ENCODE peak calls at places on chromosomes 7 and 10, in four cellular contexts. One of them, this sample, is unnamed.

GRCh38 chr7:1224093-1224702 is 8.5 kb upstream of the UNCX start:
- DNase-seq in HFFc6: no peak
- DNase-seq in bronchial epithelial cell: no peak
- DNase-seq in esophagus muscularis mucosa: no peak
- DNase-seq in this sample: no peak

GRCh38 chr7:5541087-5541992 is 117.7 kb upstream of the TNRC18 start:
- DNase-seq in bronchial epithelial cell: no peak
- DNase-seq in esophagus muscularis mucosa: no peak
- DNase-seq in HFFc6: no peak
- DNase-seq in this sample: no peak

GRCh38 chr10:73763343-73763742 is 18.5 kb upstream of the CHCHD1 start:
- DNase-seq in bronchial epithelial cell: no peak
- DNase-seq in esophagus muscularis mucosa: no peak
- DNase-seq in HFFc6: no peak
- DNase-seq in this sample: no peak

GRCh38 chr7:151046603-151047573 is 1.4 kb upstream of the ASIC3 start:
- DNase-seq in bronchial epithelial cell: no peak
- DNase-seq in esophagus muscularis mucosa: no peak
- DNase-seq in HFFc6: peak; percentile 48
- DNase-seq in this sample: no peak

GRCh38 chr10:109963439-109963838 is 40.1 kb upstream of the XPNPEP1 start:
- DNase-seq in HFFc6: no peak
- DNase-seq in esophagus muscularis mucosa: no peak
- DNase-seq in bronchial epithelial cell: no peak
- DNase-seq in this sample: no peak

GRCh38 chr7:155972651-155973349 is 160.5 kb upstream of the SHH start:
- DNase-seq in bronchial epithelial cell: no peak
- DNase-seq in HFFc6: no peak
- DNase-seq in esophagus muscularis mucosa: no peak
- DNase-seq in this sample: no peak

GRCh38 chr7:127667017-127667670 is 15.2 kb downstream of the SND1 start:
- DNase-seq in bronchial epithelial cell: peak; percentile 96
- DNase-seq in esophagus muscularis mucosa: no peak
- DNase-seq in HFFc6: peak; percentile 59
- DNase-seq in this sample: no peak

GRCh38 chr7:6443372-6443941 is 4.3 kb downstream of the DAGLB start:
- DNase-seq in HFFc6: peak; percentile 97
- DNase-seq in esophagus muscularis mucosa: no peak
- DNase-seq in bronchial epithelial cell: peak; percentile 87
- DNase-seq in this sample: no peak

GRCh38 chr7:93944673-93945072 is 23.1 kb downstream of the GNG11 start:
- DNase-seq in esophagus muscularis mucosa: no peak
- DNase-seq in HFFc6: no peak
- DNase-seq in bronchial epithelial cell: no peak
- DNase-seq in this sample: no peak

DNA sequence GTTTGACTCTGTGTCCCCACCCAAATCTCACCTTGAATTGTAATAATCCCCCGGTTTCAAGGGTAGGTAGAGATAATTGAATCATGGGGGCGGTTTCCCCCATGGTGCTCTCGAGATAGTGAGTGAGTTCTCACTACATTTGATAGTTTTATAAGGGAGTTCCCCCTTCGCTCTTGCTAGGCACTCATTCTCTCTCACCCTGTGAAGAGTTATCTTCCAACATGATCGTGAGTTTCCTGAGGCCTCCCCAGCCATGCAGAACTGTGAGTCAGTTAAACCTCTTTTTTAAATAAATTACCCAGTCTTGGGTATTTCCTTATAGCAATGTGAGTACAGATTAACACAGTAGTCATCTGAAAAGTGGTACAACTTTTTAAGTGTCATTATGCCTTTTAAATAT is 913.5 kb upstream of the LRRN3 start:
- DNase-seq in HFFc6: no peak
- DNase-seq in esophagus muscularis mucosa: no peak
- DNase-seq in bronchial epithelial cell: no peak
- DNase-seq in this sample: no peak
- TF ChIP-seq CTCF in HFFc6: no peak
- TF ChIP-seq CTCF in esophagus muscularis mucosa: no peak
- TF ChIP-seq CTCF in bronchial epithelial cell: no peak
- TF ChIP-seq CTCF in this sample: no peak

GRCh38 chr10:1403508-1404230 is 333.7 kb downstream of the ADARB2 start:
- DNase-seq in HFFc6: no peak
- DNase-seq in esophagus muscularis mucosa: no peak
- DNase-seq in bronchial epithelial cell: no peak
- DNase-seq in this sample: no peak
- TF ChIP-seq CTCF in HFFc6: no peak
- TF ChIP-seq CTCF in esophagus muscularis mucosa: no peak
- TF ChIP-seq CTCF in bronchial epithelial cell: no peak
- TF ChIP-seq CTCF in this sample: no peak

GRCh38 chr7:17062433-17063383 is 180.9 kb upstream of the AGR3 start:
- DNase-seq in HFFc6: no peak
- DNase-seq in bronchial epithelial cell: peak; percentile 54
- DNase-seq in esophagus muscularis mucosa: no peak
- DNase-seq in this sample: no peak
- TF ChIP-seq CTCF in HFFc6: peak; percentile 75
- TF ChIP-seq CTCF in bronchial epithelial cell: peak; percentile 12
- TF ChIP-seq CTCF in esophagus muscularis mucosa: no peak
- TF ChIP-seq CTCF in this sample: no peak

GRCh38 chr10:113947138-113948011 is 92.9 kb downstream of the NHLRC2 start:
- DNase-seq in bronchial epithelial cell: no peak
- DNase-seq in HFFc6: no peak
- DNase-seq in esophagus muscularis mucosa: no peak
- DNase-seq in this sample: no peak
- TF ChIP-seq CTCF in bronchial epithelial cell: no peak
- TF ChIP-seq CTCF in HFFc6: no peak
- TF ChIP-seq CTCF in esophagus muscularis mucosa: no peak
- TF ChIP-seq CTCF in this sample: no peak

GRCh38 chr10:75108684-75109458 is 2.6 kb upstream of the SAMD8 start:
- DNase-seq in bronchial epithelial cell: no peak
- DNase-seq in HFFc6: no peak
- DNase-seq in esophagus muscularis mucosa: no peak
- DNase-seq in this sample: no peak

GRCh38 chr10:75110006-75110632 is 1.3 kb upstream of the SAMD8 start:
- DNase-seq in bronchial epithelial cell: no peak
- DNase-seq in HFFc6: no peak
- DNase-seq in esophagus muscularis mucosa: no peak
- DNase-seq in this sample: no peak

GRCh38 chr10:75109459-75109778 is 2.0 kb upstream of the SAMD8 start:
- DNase-seq in esophagus muscularis mucosa: no peak
- DNase-seq in bronchial epithelial cell: no peak
- DNase-seq in HFFc6: no peak
- DNase-seq in this sample: no peak

GRCh38 chr10:75111906-75112703 is 649 bp downstream of the SAMD8 start:
- DNase-seq in HFFc6: peak; percentile 33
- DNase-seq in bronchial epithelial cell: peak; percentile 37
- DNase-seq in esophagus muscularis mucosa: no peak
- DNase-seq in this sample: peak; percentile 30

DNA sequence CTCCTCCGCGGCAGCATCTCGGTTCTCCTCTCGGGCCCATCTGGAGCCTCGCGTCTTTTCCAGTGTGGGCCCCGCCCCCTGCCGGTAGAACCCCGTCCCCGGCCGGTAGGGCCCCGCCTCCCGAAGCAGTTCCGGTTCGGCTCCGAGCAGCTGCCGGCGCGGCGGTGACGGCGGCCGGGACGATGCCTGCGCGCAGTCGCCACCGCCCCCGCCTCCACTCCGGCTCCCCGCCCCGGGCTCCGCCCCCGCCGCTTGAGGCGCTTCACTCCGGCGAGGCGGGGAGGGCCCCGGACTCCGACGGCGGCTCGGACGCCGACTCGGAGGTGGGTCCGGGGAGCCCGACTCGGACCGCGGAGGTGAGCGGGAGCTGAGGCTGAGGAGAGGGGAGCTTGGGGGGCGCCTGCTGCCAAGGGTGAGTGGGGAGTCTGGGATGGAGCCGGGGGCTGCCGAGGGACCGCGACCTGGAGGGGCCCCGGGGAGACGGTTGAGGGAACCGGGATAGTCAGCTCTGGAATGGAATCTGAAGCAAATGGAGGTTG is at the start of gene SAMD8:
- DNase-seq in esophagus muscularis mucosa: peak; percentile 99
- DNase-seq in HFFc6: peak; percentile 96
- DNase-seq in bronchial epithelial cell: peak; percentile 82
- DNase-seq in this sample: peak; percentile 91
- TF ChIP-seq CTCF in esophagus muscularis mucosa: peak; percentile 55
- TF ChIP-seq CTCF in HFFc6: peak; percentile 87
- TF ChIP-seq CTCF in bronchial epithelial cell: peak; percentile 1
- TF ChIP-seq CTCF in this sample: no peak

DNA sequence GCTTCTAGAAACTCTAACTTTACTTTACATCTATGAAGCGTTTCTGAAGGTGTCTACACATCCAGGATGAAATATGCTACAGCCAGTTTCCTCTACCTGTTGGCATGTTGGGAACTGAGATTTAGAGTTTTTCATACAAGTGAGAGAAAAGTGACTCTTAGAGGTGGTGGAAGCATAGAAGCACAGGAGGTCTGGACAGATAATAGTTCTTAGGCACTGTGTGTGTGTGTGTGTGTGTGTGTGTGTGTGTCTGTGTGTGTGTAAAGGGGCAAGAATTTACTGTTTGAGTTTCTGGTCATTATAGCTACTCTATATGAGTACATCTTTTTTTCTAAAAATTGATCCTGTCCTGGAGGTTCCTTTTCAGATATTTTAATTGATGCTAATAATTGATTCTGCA is 110.7 kb upstream of the MTPN start:
- DNase-seq in esophagus muscularis mucosa: no peak
- DNase-seq in HFFc6: no peak
- DNase-seq in bronchial epithelial cell: no peak
- DNase-seq in this sample: no peak
- TF ChIP-seq CTCF in esophagus muscularis mucosa: no peak
- TF ChIP-seq CTCF in HFFc6: no peak
- TF ChIP-seq CTCF in bronchial epithelial cell: no peak
- TF ChIP-seq CTCF in this sample: no peak

GRCh38 chr7:116249969-116250553 is 39.7 kb downstream of the TES start:
- DNase-seq in HFFc6: peak; percentile 57
- DNase-seq in bronchial epithelial cell: peak; percentile 63
- DNase-seq in esophagus muscularis mucosa: no peak
- DNase-seq in this sample: no peak
- TF ChIP-seq CTCF in HFFc6: peak; percentile 81
- TF ChIP-seq CTCF in bronchial epithelial cell: peak; percentile 61
- TF ChIP-seq CTCF in esophagus muscularis mucosa: peak; percentile 11
- TF ChIP-seq CTCF in this sample: no peak